ENCODE peak calls at places on chromosomes 4 and X, in five cellular contexts. I, K, Q, B and E are unnamed samples.

GRCh38 chrX:100606753-100607152 is 22.0 kb downstream of the TNMD start:
- DNase-seq in I (no peak), K (no peak), Q (no peak), B (peak), E (no peak)

GRCh38 chr4:184624972-184625554 is 24.2 kb downstream of the CASP3 start:
- DNase-seq in I (no peak), K (no peak), Q (no peak), B (no peak), E (no peak)

GRCh38 chrX:130172127-130172834 is 519 bp downstream of the RAB33A start:
- DNase-seq in I (no peak), K (no peak), Q (no peak), B (no peak), E (no peak)

GRCh38 chr4:140250989-140251552 is 97.1 kb upstream of the MAML3 start:
- DNase-seq in I (no peak), K (no peak), Q (no peak), B (peak), E (no peak)

GRCh38 chr4:112075129-112075753 is 70.0 kb upstream of the FAM241A start:
- DNase-seq in I (no peak), K (no peak), Q (no peak), B (no peak), E (no peak)

GRCh38 chrX:51569561-51569960 is 49.2 kb downstream of the CENPVL3 start:
- DNase-seq in I (no peak), K (no peak), Q (no peak), B (no peak), E (no peak)

GRCh38 chrX:35617836-35618235 is 180.3 kb upstream of the MAGEB16 start:
- DNase-seq in I (no peak), K (no peak), Q (no peak), B (no peak), E (no peak)

GRCh38 chr4:143084566-143084965 is 100.2 kb upstream of the USP38 start:
- DNase-seq in I (no peak), K (no peak), Q (no peak), B (no peak), E (no peak)

GRCh38 chrX:40863671-40864070 is 128.3 kb upstream of the MED14 start:
- DNase-seq in I (no peak), K (no peak), Q (no peak), B (no peak), E (no peak)